ENCODE peak calls at places on chromosomes 11 and 22, in eight cellular contexts. D, U, C, B, Y, T, V and W are unnamed samples.

GRCh38 chr11:2397005-2397404 is 3.5 kb upstream of the TSSC4 start:
- DNase-seq in D (no peak), U (no peak), C (no peak), B (no peak), Y (no peak), T (no peak), V (no peak), W (no peak)

GRCh38 chr11:74937696-74938475 is 11.0 kb downstream of the XRRA1 start:
- DNase-seq in D (no peak), U (no peak), C (peak), B (no peak), Y (peak), T (no peak), V (peak), W (no peak)

GRCh38 chr11:73268671-73269271 is 3.4 kb upstream of the P2RY6 start:
- DNase-seq in D (peak), U (no peak), C (no peak), B (no peak), Y (no peak), T (no peak), V (no peak), W (no peak)

GRCh38 chr11:131584694-131585592 is 214.5 kb downstream of the NTM start:
- DNase-seq in D (no peak), U (no peak), C (peak), B (no peak), Y (no peak), T (peak), V (no peak), W (no peak)

GRCh38 chr22:32850591-32851517 is 49.3 kb downstream of the TIMP3 start:
- DNase-seq in D (peak), U (no peak), C (no peak), B (no peak), Y (no peak), T (no peak), V (no peak), W (no peak)

GRCh38 chr22:44225091-44225689 is 44.5 kb downstream of the PARVG start:
- DNase-seq in D (no peak), U (no peak), C (no peak), B (no peak), Y (no peak), T (no peak), V (no peak), W (no peak)

GRCh38 chr11:105156231-105156630 is 16.7 kb upstream of the CARD18 start:
- DNase-seq in D (no peak), U (no peak), C (no peak), B (no peak), Y (no peak), T (no peak), V (no peak), W (no peak)

GRCh38 chr11:1305063-1305495 is 4.4 kb downstream of the TOLLIP start:
- DNase-seq in D (peak), U (no peak), C (no peak), B (no peak), Y (no peak), T (no peak), V (no peak), W (no peak)

GRCh38 chr11:64893194-64894069 is 15.0 kb upstream of the EHD1 start:
- DNase-seq in D (no peak), U (no peak), C (no peak), B (no peak), Y (no peak), T (no peak), V (no peak), W (no peak)

GRCh38 chr22:46049726-46050450 is 72.9 kb upstream of the WNT7B start:
- DNase-seq in D (peak), U (no peak), C (peak), B (no peak), Y (no peak), T (no peak), V (no peak), W (no peak)

GRCh38 chr11:119094816-119095065 is 6.9 kb downstream of the DPAGT1 start:
- DNase-seq in D (peak), U (no peak), C (peak), B (peak), Y (peak), T (peak), V (peak), W (peak)

GRCh38 chr11:134576721-134577171 is 164.7 kb upstream of the B3GAT1 start:
- DNase-seq in D (no peak), U (no peak), C (no peak), B (no peak), Y (no peak), T (no peak), V (no peak), W (no peak)

GRCh38 chr11:56783448-56784041 is 35.0 kb upstream of the OR9G4 start:
- DNase-seq in D (no peak), U (peak), C (no peak), B (peak), Y (peak), T (peak), V (peak), W (peak)

GRCh38 chr11:33257160-33257896 is at the start of gene HIPK3:
- DNase-seq in D (peak), U (peak), C (peak), B (peak), Y (peak), T (peak), V (peak), W (peak)

GRCh38 chr11:119405986-119406385 is 17.0 kb downstream of the THY1 start:
- DNase-seq in D (no peak), U (no peak), C (no peak), B (no peak), Y (no peak), T (no peak), V (peak), W (no peak)

GRCh38 chr11:8671651-8672062 is 10.8 kb downstream of the TRIM66 start:
- DNase-seq in D (no peak), U (peak), C (no peak), B (no peak), Y (no peak), T (no peak), V (peak), W (no peak)

GRCh38 chr11:72781313-72782080 is 12.3 kb downstream of the STARD10 start:
- DNase-seq in D (no peak), U (peak), C (peak), B (no peak), Y (peak), T (peak), V (no peak), W (peak)

GRCh38 chr11:1771273-1771672 is 7.5 kb upstream of the CTSD start:
- DNase-seq in D (no peak), U (no peak), C (no peak), B (no peak), Y (no peak), T (no peak), V (no peak), W (no peak)

GRCh38 chr11:101444164-101444563 is 139.6 kb downstream of the TRPC6 start:
- DNase-seq in D (no peak), U (no peak), C (no peak), B (no peak), Y (no peak), T (no peak), V (no peak), W (no peak)

GRCh38 chr22:23384451-23384850 is 195.6 kb downstream of the IGLL1 start:
- DNase-seq in D (peak), U (no peak), C (no peak), B (no peak), Y (no peak), T (no peak), V (no peak), W (no peak)

GRCh38 chr11:117907276-117908110 is 21.7 kb downstream of the TMPRSS13 start:
- DNase-seq in D (peak), U (peak), C (peak), B (peak), Y (peak), T (peak), V (peak), W (peak)

GRCh38 chr11:16081756-16082531 is 274.4 kb downstream of the SOX6 start:
- DNase-seq in D (no peak), U (peak), C (no peak), B (no peak), Y (no peak), T (no peak), V (no peak), W (no peak)

GRCh38 chr22:40183029-40183581 is 5.4 kb downstream of the TNRC6B start:
- DNase-seq in D (no peak), U (no peak), C (no peak), B (no peak), Y (peak), T (no peak), V (peak), W (peak)

GRCh38 chr11:110479445-110480101 is 49.8 kb downstream of the FDX1 start:
- DNase-seq in D (no peak), U (peak), C (peak), B (peak), Y (no peak), T (no peak), V (peak), W (no peak)